ENCODE peak calls at places on chromosomes 4 and X, in ten cellular contexts. R is activated CD4-positive, alpha-beta memory T cell treated with anti-CD3 and anti-CD28 coated beads, Interleukin-2, amount 10 ng/mL, durations not matched to agents 7 days and 5 days; Y is activated naive CD4-positive, alpha-beta T cell treated with anti-CD3 and anti-CD28 coated beads for 36 hours; T is occipital lobe; B is stimulated activated CD4-positive, alpha-beta T cell treated with anti-CD3 and anti-CD28 coated beads, Interleukin-2, amount 100 ng/mL, for 48 hours; N is activated CD4-positive, alpha-beta T cell treated with anti-CD3 and anti-CD28 coated beads, Interleukin-2, amount 10 ng/mL, durations not matched to agents 7 days and 5 days; G is activated B cell treated with CpG ODN at 0.5 μM for 24 hours; L is GM19239; A is psoas muscle; W is IMR-90. D is an unnamed sample.
A peak's percentile ranks its signal among the peaks of the same experiment; 100 is the strongest.

GRCh38 chrX:1524874-1525582 is 12.0 kb downstream of the P2RY8 start:
- DNase-seq in A (no peak), B (no peak), L (no peak), W (no peak), N (no peak), T (no peak), R (no peak), G (peak; percentile 11), Y (no peak), D (no peak)

GRCh38 chrX:109952985-109953905 is 49.7 kb upstream of the TMEM164 start:
- DNase-seq in N (no peak), B (no peak), A (no peak), Y (no peak), G (no peak), T (no peak), L (no peak), R (no peak), W (no peak), D (no peak)

GRCh38 chr4:80307774-80308465 is 27.6 kb upstream of the CFAP299 start:
- DNase-seq in T (no peak), B (no peak), R (no peak), A (no peak), W (peak; percentile 79), N (no peak), G (no peak), L (no peak), Y (no peak), D (no peak)

GRCh38 chr4:3304831-3305609 is 12.2 kb downstream of the RGS12 start:
- DNase-seq in L (no peak), B (no peak), N (no peak), Y (no peak), R (no peak), T (no peak), G (no peak), A (peak; percentile 47), W (peak; percentile 52), D (peak; percentile 73)

GRCh38 chr4:110172972-110173371 is 25.4 kb downstream of the ELOVL6 start:
- DNase-seq in R (no peak), T (no peak), N (no peak), Y (no peak), L (no peak), W (no peak), B (no peak), G (no peak), A (no peak), D (no peak)

GRCh38 chr4:127586922-127587571 is 45.7 kb upstream of the INTU start:
- DNase-seq in L (peak; percentile 9), A (no peak), W (peak; percentile 39), N (peak; percentile 7), G (no peak), T (no peak), B (no peak), Y (no peak), R (no peak), D (no peak)

GRCh38 chrX:3663576-3664290 is 49.7 kb downstream of the PRKX start:
- DNase-seq in G (no peak), R (no peak), T (no peak), N (no peak), B (no peak), Y (no peak), A (no peak), W (no peak), L (no peak), D (no peak)

GRCh38 chr4:152073738-152074137 is 312.9 kb upstream of the GATB start:
- DNase-seq in N (no peak), L (no peak), G (no peak), Y (no peak), T (peak; percentile 11), R (no peak), A (no peak), W (peak; percentile 38), B (no peak), D (no peak)

GRCh38 chr4:173516621-173517612 is 13.1 kb downstream of the HAND2 start:
- DNase-seq in N (no peak), A (no peak), L (no peak), Y (no peak), G (no peak), B (no peak), R (no peak), W (no peak), T (no peak), D (no peak)

GRCh38 chr4:26717332-26717731 is 133.4 kb downstream of the TBC1D19 start:
- DNase-seq in W (peak; percentile 92), G (no peak), N (no peak), Y (no peak), B (no peak), R (no peak), A (no peak), T (no peak), L (no peak), D (no peak)

D was measured in amygdala.